ENCODE peak calls at places on chromosomes 7 and 10, in five cellular contexts. One of them, this sample, is unnamed.

GRCh38 chr7:575425-576366 is 56.0 kb upstream of the PDGFA start:
- DNase-seq in dorsolateral prefrontal cortex: no peak
- DNase-seq in upper lobe of right lung: no peak
- DNase-seq in A549: no peak
- DNase-seq in psoas muscle: no peak
- DNase-seq in this sample: no peak

GRCh38 chr7:44064791-44065430 is 456 bp downstream of the PGAM2 start:
- DNase-seq in A549: no peak
- DNase-seq in upper lobe of right lung: peak; percentile 65
- DNase-seq in dorsolateral prefrontal cortex: peak; percentile 31
- DNase-seq in psoas muscle: peak; percentile 33
- DNase-seq in this sample: peak; percentile 67

GRCh38 chr10:71770255-71770654 is 3.1 kb downstream of the VSIR start:
- DNase-seq in A549: no peak
- DNase-seq in psoas muscle: no peak
- DNase-seq in dorsolateral prefrontal cortex: no peak
- DNase-seq in upper lobe of right lung: no peak
- DNase-seq in this sample: no peak

GRCh38 chr7:13179011-13179574 is 491.7 kb downstream of the ARL4A start:
- DNase-seq in upper lobe of right lung: no peak
- DNase-seq in dorsolateral prefrontal cortex: no peak
- DNase-seq in A549: peak; percentile 18
- DNase-seq in psoas muscle: no peak
- DNase-seq in this sample: no peak

GRCh38 chr7:112184455-112184854 is 21.7 kb downstream of the DOCK4 start:
- DNase-seq in upper lobe of right lung: no peak
- DNase-seq in dorsolateral prefrontal cortex: no peak
- DNase-seq in A549: no peak
- DNase-seq in psoas muscle: no peak
- DNase-seq in this sample: no peak

GRCh38 chr10:5502903-5503835 is 3.8 kb upstream of the CALML5 start:
- DNase-seq in upper lobe of right lung: no peak
- DNase-seq in dorsolateral prefrontal cortex: no peak
- DNase-seq in psoas muscle: no peak
- DNase-seq in A549: no peak
- DNase-seq in this sample: no peak

GRCh38 chr7:884191-885003 is 8.0 kb downstream of the GET4 start:
- DNase-seq in psoas muscle: peak; percentile 34
- DNase-seq in dorsolateral prefrontal cortex: no peak
- DNase-seq in upper lobe of right lung: no peak
- DNase-seq in A549: no peak
- DNase-seq in this sample: no peak

GRCh38 chr10:45456822-45457221 is 82.8 kb downstream of the ALOX5 start:
- DNase-seq in A549: no peak
- DNase-seq in dorsolateral prefrontal cortex: no peak
- DNase-seq in psoas muscle: no peak
- DNase-seq in upper lobe of right lung: no peak
- DNase-seq in this sample: no peak

GRCh38 chr7:98399903-98400537 is 870 bp downstream of the BAIAP2L1 start:
- DNase-seq in psoas muscle: no peak
- DNase-seq in A549: peak; percentile 49
- DNase-seq in dorsolateral prefrontal cortex: no peak
- DNase-seq in upper lobe of right lung: no peak
- DNase-seq in this sample: no peak

GRCh38 chr7:91039033-91039432 is 225.2 kb upstream of the FZD1 start:
- DNase-seq in dorsolateral prefrontal cortex: no peak
- DNase-seq in upper lobe of right lung: no peak
- DNase-seq in A549: no peak
- DNase-seq in psoas muscle: no peak
- DNase-seq in this sample: no peak

GRCh38 chr10:132240581-132240980 is 53.8 kb downstream of the DPYSL4 start:
- DNase-seq in A549: no peak
- DNase-seq in upper lobe of right lung: no peak
- DNase-seq in dorsolateral prefrontal cortex: no peak
- DNase-seq in psoas muscle: no peak
- DNase-seq in this sample: no peak

GRCh38 chr7:50336909-50337703 is 32.6 kb downstream of the IKZF1 start:
- DNase-seq in psoas muscle: no peak
- DNase-seq in A549: no peak
- DNase-seq in upper lobe of right lung: no peak
- DNase-seq in dorsolateral prefrontal cortex: no peak
- DNase-seq in this sample: no peak

GRCh38 chr10:124301736-124302135 is 117.0 kb downstream of the OAT start:
- DNase-seq in dorsolateral prefrontal cortex: no peak
- DNase-seq in upper lobe of right lung: peak; percentile 53
- DNase-seq in A549: no peak
- DNase-seq in psoas muscle: no peak
- DNase-seq in this sample: no peak

GRCh38 chr10:3397231-3397630 is 224.6 kb upstream of the PITRM1 start:
- DNase-seq in dorsolateral prefrontal cortex: no peak
- DNase-seq in psoas muscle: no peak
- DNase-seq in upper lobe of right lung: no peak
- DNase-seq in A549: peak; percentile 31
- DNase-seq in this sample: no peak

DNA sequence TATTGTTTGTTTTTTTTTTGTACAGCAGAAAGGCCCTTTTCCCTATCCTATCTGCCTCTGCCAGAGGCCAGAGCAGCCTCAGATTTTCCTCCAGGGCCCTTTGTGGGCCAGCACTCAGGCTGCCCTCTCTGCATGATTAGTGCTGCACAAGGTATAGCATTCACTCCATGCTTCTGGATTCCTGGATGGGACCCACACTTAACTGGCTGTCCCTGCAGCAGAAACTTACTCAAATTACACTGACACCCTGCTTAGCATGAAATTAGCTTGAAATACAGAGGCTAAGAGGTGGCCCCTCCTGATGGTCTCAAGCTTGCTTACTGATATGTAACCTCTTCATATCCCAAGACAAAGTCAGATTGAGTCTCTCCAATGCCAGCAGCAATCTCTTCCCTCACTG is 239.3 kb downstream of the SORCS1 start:
- DNase-seq in upper lobe of right lung: no peak
- DNase-seq in dorsolateral prefrontal cortex: no peak
- DNase-seq in A549: no peak
- DNase-seq in psoas muscle: no peak
- DNase-seq in this sample: no peak
- H3K4me3 ChIP-seq in upper lobe of right lung: no peak overlapping the region
- H3K4me3 ChIP-seq in dorsolateral prefrontal cortex: no peak overlapping the region
- H3K4me3 ChIP-seq in A549: no peak overlapping the region
- H3K4me3 ChIP-seq in psoas muscle: no peak overlapping the region
- H3K4me3 ChIP-seq in this sample: no peak overlapping the region

GRCh38 chr10:85791846-85792532 is 574.6 kb downstream of the GRID1 start:
- DNase-seq in psoas muscle: peak; percentile 30
- DNase-seq in upper lobe of right lung: no peak
- DNase-seq in A549: peak; percentile 16
- DNase-seq in dorsolateral prefrontal cortex: no peak
- DNase-seq in this sample: no peak
- TF ChIP-seq CTCF in psoas muscle: peak; percentile 17
- TF ChIP-seq CTCF in upper lobe of right lung: peak; percentile 31
- TF ChIP-seq CTCF in A549: peak; percentile 7
- TF ChIP-seq CTCF in dorsolateral prefrontal cortex: peak; percentile 27
- TF ChIP-seq CTCF in this sample: no peak

GRCh38 chr10:87817291-87817872 is 644 bp downstream of the ATAD1 start:
- DNase-seq in A549: peak; percentile 10
- DNase-seq in dorsolateral prefrontal cortex: no peak
- DNase-seq in psoas muscle: no peak
- DNase-seq in upper lobe of right lung: no peak
- DNase-seq in this sample: no peak
- H3K27ac ChIP-seq in A549: peak overlapping the region; percentile 95
- H3K27ac ChIP-seq in dorsolateral prefrontal cortex: peak overlapping the region; percentile 4
- H3K27ac ChIP-seq in psoas muscle: peak overlapping the region; percentile 91
- H3K27ac ChIP-seq in upper lobe of right lung: peak overlapping the region; percentile 86
- H3K27ac ChIP-seq in this sample: peak overlapping the region; percentile 80

GRCh38 chr10:69415951-69416350 is 767 bp downstream of the TACR2 start:
- DNase-seq in psoas muscle: no peak
- DNase-seq in A549: no peak
- DNase-seq in dorsolateral prefrontal cortex: no peak
- DNase-seq in upper lobe of right lung: no peak
- DNase-seq in this sample: no peak

GRCh38 chr10:69416695-69417094 is at the start of gene TACR2:
- DNase-seq in dorsolateral prefrontal cortex: no peak
- DNase-seq in psoas muscle: no peak
- DNase-seq in A549: no peak
- DNase-seq in upper lobe of right lung: no peak
- DNase-seq in this sample: no peak

GRCh38 chr10:69413221-69413865 is 3.4 kb downstream of the TACR2 start:
- DNase-seq in upper lobe of right lung: no peak
- DNase-seq in dorsolateral prefrontal cortex: peak; percentile 79
- DNase-seq in psoas muscle: peak; percentile 53
- DNase-seq in A549: peak; percentile 49
- DNase-seq in this sample: no peak

GRCh38 chr10:69414036-69415018 is 2.4 kb downstream of the TACR2 start:
- DNase-seq in upper lobe of right lung: no peak
- DNase-seq in A549: no peak
- DNase-seq in dorsolateral prefrontal cortex: no peak
- DNase-seq in psoas muscle: no peak
- DNase-seq in this sample: no peak

DNA sequence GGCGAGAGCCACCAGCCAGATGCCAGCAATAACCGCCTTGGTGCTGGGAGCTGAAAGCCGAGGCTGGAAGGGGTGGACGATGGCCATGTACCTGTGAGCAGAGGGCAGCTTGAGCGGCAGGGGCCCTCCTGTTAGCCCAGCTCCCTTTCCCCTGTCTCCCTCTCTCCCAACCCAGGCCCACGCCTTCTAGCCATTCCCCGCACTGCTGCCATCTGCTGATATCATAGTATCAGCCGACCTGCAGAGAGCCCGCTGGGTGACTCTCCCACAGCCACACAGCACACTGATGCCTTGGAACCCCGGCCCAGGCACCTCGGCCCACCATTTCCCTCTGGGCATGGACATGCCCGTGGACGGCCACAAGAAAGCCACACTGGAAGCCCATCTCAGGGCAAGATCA is 1.7 kb downstream of the TACR2 start:
- DNase-seq in dorsolateral prefrontal cortex: no peak
- DNase-seq in psoas muscle: no peak
- DNase-seq in A549: no peak
- DNase-seq in upper lobe of right lung: no peak
- DNase-seq in this sample: no peak
- H3K4me3 ChIP-seq in dorsolateral prefrontal cortex: no peak overlapping the region
- H3K4me3 ChIP-seq in psoas muscle: no peak overlapping the region
- H3K4me3 ChIP-seq in A549: no peak overlapping the region
- H3K4me3 ChIP-seq in upper lobe of right lung: no peak overlapping the region
- H3K4me3 ChIP-seq in this sample: no peak overlapping the region

DNA sequence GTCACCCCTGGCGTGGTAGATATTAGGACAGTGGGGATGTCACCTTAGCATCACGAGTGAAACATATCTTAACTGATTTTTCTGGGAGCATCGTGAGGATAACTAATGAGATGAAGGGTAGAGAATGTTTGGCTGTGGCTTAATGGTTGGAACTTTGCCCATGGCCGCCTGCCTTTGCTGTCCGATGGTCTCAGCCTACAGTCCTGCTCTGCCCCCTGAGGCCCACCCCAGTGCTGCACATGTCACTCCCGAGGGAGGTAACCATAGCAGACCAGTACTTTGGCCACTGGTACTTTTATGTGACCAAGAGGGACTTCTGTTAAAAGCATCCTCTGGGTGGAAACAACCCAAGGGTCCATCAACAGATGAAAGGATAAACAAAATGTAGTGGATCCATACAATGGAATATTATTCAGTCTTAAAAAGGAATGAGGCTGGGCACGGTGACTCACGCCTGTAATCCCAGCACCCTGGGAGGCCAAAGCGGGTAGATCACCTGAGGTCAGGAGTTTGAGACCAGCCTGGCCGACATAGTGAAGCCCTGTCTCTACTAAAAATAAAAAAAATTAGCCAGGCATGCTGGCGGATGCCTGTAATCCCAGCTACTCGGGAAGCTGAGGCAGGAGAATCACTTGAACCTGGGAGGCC is 58.4 kb downstream of the TACR2 start:
- DNase-seq in dorsolateral prefrontal cortex: no peak
- DNase-seq in upper lobe of right lung: no peak
- DNase-seq in A549: no peak
- DNase-seq in psoas muscle: no peak
- DNase-seq in this sample: no peak
- TF ChIP-seq CTCF in dorsolateral prefrontal cortex: no peak
- TF ChIP-seq CTCF in upper lobe of right lung: no peak
- TF ChIP-seq CTCF in A549: no peak
- TF ChIP-seq CTCF in psoas muscle: no peak
- TF ChIP-seq CTCF in this sample: no peak

GRCh38 chr7:95772771-95773581 is 622 bp downstream of the DYNC1I1 start:
- DNase-seq in upper lobe of right lung: no peak
- DNase-seq in dorsolateral prefrontal cortex: peak; percentile 31
- DNase-seq in A549: no peak
- DNase-seq in psoas muscle: peak; percentile 30
- DNase-seq in this sample: no peak
- H3K27ac ChIP-seq in upper lobe of right lung: no peak overlapping the region
- H3K27ac ChIP-seq in dorsolateral prefrontal cortex: peak overlapping the region; percentile 11
- H3K27ac ChIP-seq in A549: peak overlapping the region; percentile 73
- H3K27ac ChIP-seq in psoas muscle: no peak overlapping the region
- H3K27ac ChIP-seq in this sample: peak overlapping the region; percentile 30

GRCh38 chr7:132412435-132412834 is 163.8 kb downstream of the PLXNA4 start:
- DNase-seq in dorsolateral prefrontal cortex: no peak
- DNase-seq in A549: no peak
- DNase-seq in upper lobe of right lung: no peak
- DNase-seq in psoas muscle: no peak
- DNase-seq in this sample: no peak

GRCh38 chr7:132406039-132406438 is 170.2 kb downstream of the PLXNA4 start:
- DNase-seq in psoas muscle: no peak
- DNase-seq in A549: no peak
- DNase-seq in dorsolateral prefrontal cortex: no peak
- DNase-seq in upper lobe of right lung: no peak
- DNase-seq in this sample: no peak

GRCh38 chr7:132411142-132411541 is 165.1 kb downstream of the PLXNA4 start:
- DNase-seq in A549: no peak
- DNase-seq in dorsolateral prefrontal cortex: no peak
- DNase-seq in upper lobe of right lung: no peak
- DNase-seq in psoas muscle: no peak
- DNase-seq in this sample: no peak

GRCh38 chr7:132407764-132408163 is 168.5 kb downstream of the PLXNA4 start:
- DNase-seq in dorsolateral prefrontal cortex: no peak
- DNase-seq in psoas muscle: no peak
- DNase-seq in A549: no peak
- DNase-seq in upper lobe of right lung: no peak
- DNase-seq in this sample: no peak

DNA sequence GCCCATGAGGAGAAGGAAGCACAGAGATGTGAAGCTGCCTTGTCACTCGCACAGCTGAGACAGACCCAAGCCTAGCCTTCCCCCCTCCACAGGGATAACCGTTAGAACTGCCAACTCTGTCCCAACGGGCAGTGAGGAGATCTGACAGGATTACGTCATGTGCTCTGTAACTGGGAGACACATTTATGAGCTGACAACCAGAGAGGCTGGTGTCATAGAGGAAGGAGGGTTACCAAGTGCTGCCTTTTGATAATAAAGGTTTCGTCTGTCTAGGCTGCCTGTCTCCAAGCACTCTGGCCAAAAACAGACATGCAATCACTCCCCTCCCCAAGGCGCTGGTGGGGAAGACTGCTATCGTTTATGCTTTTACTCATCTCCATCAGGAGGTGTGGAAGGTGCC is 165.9 kb downstream of the PLXNA4 start:
- DNase-seq in dorsolateral prefrontal cortex: no peak
- DNase-seq in A549: no peak
- DNase-seq in psoas muscle: no peak
- DNase-seq in upper lobe of right lung: no peak
- DNase-seq in this sample: no peak
- H3K4me3 ChIP-seq in dorsolateral prefrontal cortex: no peak overlapping the region
- H3K4me3 ChIP-seq in A549: no peak overlapping the region
- H3K4me3 ChIP-seq in psoas muscle: no peak overlapping the region
- H3K4me3 ChIP-seq in upper lobe of right lung: no peak overlapping the region
- H3K4me3 ChIP-seq in this sample: peak overlapping the region; percentile 23

This sample was measured in coronary artery.